ENCODE peak calls at places on chromosomes 16 and 17, in four cellular contexts. One of them, this sample, is unnamed. For H3K4me1, the result is how much of the 10 kb centered on the place peaks cover.

GRCh38 chr17:35433075-35433894 is 985 bp upstream of the SLFN12 start:
- DNase-seq in CD4-positive, CD25-positive, alpha-beta regulatory T cell: peak
- DNase-seq in fibroblast of lung: peak
- DNase-seq in lung: peak
- DNase-seq in this sample: peak

GRCh38 chr17:33520404-33521032 is 227.4 kb upstream of the ASIC2 start:
- DNase-seq in CD4-positive, CD25-positive, alpha-beta regulatory T cell: peak
- DNase-seq in fibroblast of lung: peak
- DNase-seq in lung: no peak
- DNase-seq in this sample: peak

GRCh38 chr17:1498233-1498632 is 5.7 kb upstream of the MYO1C start:
- DNase-seq in CD4-positive, CD25-positive, alpha-beta regulatory T cell: no peak
- DNase-seq in fibroblast of lung: no peak
- DNase-seq in lung: no peak
- DNase-seq in this sample: no peak

GRCh38 chr17:66348605-66349165 is 46.3 kb downstream of the PRKCA start:
- DNase-seq in CD4-positive, CD25-positive, alpha-beta regulatory T cell: no peak
- DNase-seq in fibroblast of lung: peak
- DNase-seq in lung: peak
- DNase-seq in this sample: peak

GRCh38 chr17:75552847-75553552 is 27.5 kb downstream of the LLGL2 start:
- DNase-seq in CD4-positive, CD25-positive, alpha-beta regulatory T cell: no peak
- DNase-seq in fibroblast of lung: no peak
- DNase-seq in lung: no peak
- DNase-seq in this sample: peak

GRCh38 chr17:82948081-82948511 is 108.3 kb upstream of the ZNF750 start:
- DNase-seq in CD4-positive, CD25-positive, alpha-beta regulatory T cell: no peak
- DNase-seq in fibroblast of lung: no peak
- DNase-seq in lung: no peak
- DNase-seq in this sample: no peak

GRCh38 chr16:2987286-2987685 is 7.0 kb upstream of the PKMYT1 start:
- DNase-seq in CD4-positive, CD25-positive, alpha-beta regulatory T cell: no peak
- DNase-seq in fibroblast of lung: no peak
- DNase-seq in lung: no peak
- DNase-seq in this sample: no peak

GRCh38 chr17:79612468-79613194 is 1.8 kb upstream of the RBFOX3 start:
- DNase-seq in CD4-positive, CD25-positive, alpha-beta regulatory T cell: no peak
- DNase-seq in fibroblast of lung: peak
- DNase-seq in lung: no peak
- DNase-seq in this sample: peak

GRCh38 chr17:4837471-4838305 is 4.5 kb downstream of the MINK1 start:
- DNase-seq in CD4-positive, CD25-positive, alpha-beta regulatory T cell: no peak
- DNase-seq in fibroblast of lung: no peak
- DNase-seq in lung: no peak
- DNase-seq in this sample: no peak

GRCh38 chr17:28947639-28948038 is 3.7 kb downstream of the PHF12 start:
- DNase-seq in CD4-positive, CD25-positive, alpha-beta regulatory T cell: no peak
- DNase-seq in fibroblast of lung: no peak
- DNase-seq in lung: no peak
- DNase-seq in this sample: no peak

GRCh38 chr17:7081341-7082062 is 1.5 kb upstream of the CLEC10A start:
- DNase-seq in CD4-positive, CD25-positive, alpha-beta regulatory T cell: peak
- DNase-seq in fibroblast of lung: no peak
- DNase-seq in lung: no peak
- DNase-seq in this sample: no peak

GRCh38 chr17:28712705-28713415 is 1.2 kb upstream of the PROCA1 start:
- DNase-seq in CD4-positive, CD25-positive, alpha-beta regulatory T cell: no peak
- DNase-seq in fibroblast of lung: no peak
- DNase-seq in lung: no peak
- DNase-seq in this sample: no peak

GRCh38 chr16:64280317-64280716 is 841.5 kb downstream of the CDH11 start:
- DNase-seq in CD4-positive, CD25-positive, alpha-beta regulatory T cell: no peak
- DNase-seq in fibroblast of lung: no peak
- DNase-seq in lung: no peak
- DNase-seq in this sample: no peak

GRCh38 chr17:70661342-70662222 is 492.2 kb downstream of the KCNJ2 start:
- DNase-seq in CD4-positive, CD25-positive, alpha-beta regulatory T cell: no peak
- DNase-seq in fibroblast of lung: peak
- DNase-seq in lung: peak
- DNase-seq in this sample: no peak

GRCh38 chr16:81384006-81384405 is 60.6 kb upstream of the CMIP start:
- DNase-seq in CD4-positive, CD25-positive, alpha-beta regulatory T cell: no peak
- DNase-seq in fibroblast of lung: no peak
- DNase-seq in lung: no peak
- DNase-seq in this sample: no peak

GRCh38 chr16:87968541-87968940 is 17.3 kb downstream of the BANP start:
- DNase-seq in CD4-positive, CD25-positive, alpha-beta regulatory T cell: no peak
- DNase-seq in fibroblast of lung: peak
- DNase-seq in lung: no peak
- DNase-seq in this sample: peak

GRCh38 chr16:78591682-78592103 is 492.2 kb downstream of the WWOX start:
- DNase-seq in CD4-positive, CD25-positive, alpha-beta regulatory T cell: no peak
- DNase-seq in fibroblast of lung: no peak
- DNase-seq in lung: no peak
- DNase-seq in this sample: peak

GRCh38 chr17:43644081-43644480 is 17.6 kb downstream of the MEOX1 start:
- DNase-seq in CD4-positive, CD25-positive, alpha-beta regulatory T cell: no peak
- DNase-seq in fibroblast of lung: no peak
- DNase-seq in lung: no peak
- DNase-seq in this sample: peak

GRCh38 chr17:7341842-7342241 is 5.5 kb downstream of the ACAP1 start:
- DNase-seq in CD4-positive, CD25-positive, alpha-beta regulatory T cell: no peak
- DNase-seq in fibroblast of lung: no peak
- DNase-seq in lung: no peak
- DNase-seq in this sample: no peak

GRCh38 chr16:85403693-85404092 is 209.4 kb upstream of the GSE1 start:
- DNase-seq in CD4-positive, CD25-positive, alpha-beta regulatory T cell: no peak
- DNase-seq in fibroblast of lung: no peak
- DNase-seq in lung: no peak
- DNase-seq in this sample: no peak

GRCh38 chr17:80821546-80821945 is 170.1 kb upstream of the CHMP6 start:
- DNase-seq in CD4-positive, CD25-positive, alpha-beta regulatory T cell: no peak
- DNase-seq in fibroblast of lung: no peak
- DNase-seq in lung: no peak
- DNase-seq in this sample: no peak

GRCh38 chr16:75555707-75556512 is at the start of gene TMEM231:
- DNase-seq in CD4-positive, CD25-positive, alpha-beta regulatory T cell: peak
- DNase-seq in fibroblast of lung: peak
- DNase-seq in lung: peak
- DNase-seq in this sample: peak

GRCh38 chr16:85800321-85800669 is 800 bp downstream of the COX4I1 start:
- DNase-seq in CD4-positive, CD25-positive, alpha-beta regulatory T cell: no peak
- DNase-seq in fibroblast of lung: no peak
- DNase-seq in lung: no peak
- DNase-seq in this sample: no peak

GRCh38 chr17:64326420-64327054 is 63.5 kb upstream of the TEX2 start:
- DNase-seq in CD4-positive, CD25-positive, alpha-beta regulatory T cell: no peak
- DNase-seq in fibroblast of lung: peak
- DNase-seq in lung: peak
- DNase-seq in this sample: no peak

GRCh38 chr16:72986011-72986410 is 61.9 kb downstream of the ZFHX3 start:
- DNase-seq in CD4-positive, CD25-positive, alpha-beta regulatory T cell: no peak
- DNase-seq in fibroblast of lung: peak
- DNase-seq in lung: peak
- DNase-seq in this sample: peak

GRCh38 chr16:47728229-47728628 is 267.1 kb downstream of the PHKB start:
- DNase-seq in CD4-positive, CD25-positive, alpha-beta regulatory T cell: no peak
- DNase-seq in fibroblast of lung: no peak
- DNase-seq in lung: no peak
- DNase-seq in this sample: no peak

GRCh38 chr16:75632857-75633256 is 9.8 kb upstream of the ADAT1 start:
- DNase-seq in CD4-positive, CD25-positive, alpha-beta regulatory T cell: no peak
- DNase-seq in fibroblast of lung: no peak
- DNase-seq in lung: no peak
- DNase-seq in this sample: no peak

GRCh38 chr16:3971706-3972105 is 91.2 kb upstream of the CREBBP start:
- DNase-seq in CD4-positive, CD25-positive, alpha-beta regulatory T cell: no peak
- DNase-seq in fibroblast of lung: no peak
- DNase-seq in lung: no peak
- DNase-seq in this sample: peak

GRCh38 chr16:83344014-83344413 is 463.8 kb upstream of the HSBP1 start:
- DNase-seq in CD4-positive, CD25-positive, alpha-beta regulatory T cell: no peak
- DNase-seq in fibroblast of lung: peak
- DNase-seq in lung: no peak
- DNase-seq in this sample: peak

GRCh38 chr17:74778960-74779359 is 2.8 kb upstream of the NAT9 start:
- DNase-seq in CD4-positive, CD25-positive, alpha-beta regulatory T cell: no peak
- DNase-seq in fibroblast of lung: peak
- DNase-seq in lung: no peak
- DNase-seq in this sample: peak

GRCh38 chr16:20401066-20401465 is 3.5 kb downstream of the PDILT start:
- DNase-seq in CD4-positive, CD25-positive, alpha-beta regulatory T cell: no peak
- DNase-seq in fibroblast of lung: no peak
- DNase-seq in lung: no peak
- DNase-seq in this sample: no peak

GRCh38 chr16:75477680-75478473 is 13.4 kb upstream of the TMEM170A start:
- DNase-seq in CD4-positive, CD25-positive, alpha-beta regulatory T cell: no peak
- DNase-seq in fibroblast of lung: no peak
- DNase-seq in lung: no peak
- DNase-seq in this sample: no peak

GRCh38 chr16:5108505-5109158 is 11.0 kb upstream of the EEF2KMT start:
- DNase-seq in CD4-positive, CD25-positive, alpha-beta regulatory T cell: no peak
- DNase-seq in fibroblast of lung: no peak
- DNase-seq in lung: no peak
- DNase-seq in this sample: no peak

GRCh38 chr16:72371307-72372081 is 199.5 kb upstream of the PMFBP1 start:
- DNase-seq in CD4-positive, CD25-positive, alpha-beta regulatory T cell: no peak
- DNase-seq in fibroblast of lung: peak
- DNase-seq in lung: no peak
- DNase-seq in this sample: peak

GRCh38 chr16:17364319-17365210 is 106.2 kb downstream of the XYLT1 start:
- DNase-seq in CD4-positive, CD25-positive, alpha-beta regulatory T cell: peak
- DNase-seq in fibroblast of lung: peak
- DNase-seq in lung: no peak
- DNase-seq in this sample: no peak

GRCh38 chr16:8955828-8956227 is 7.9 kb downstream of the USP7 start:
- DNase-seq in CD4-positive, CD25-positive, alpha-beta regulatory T cell: no peak
- DNase-seq in fibroblast of lung: no peak
- DNase-seq in lung: no peak
- DNase-seq in this sample: no peak

GRCh38 chr17:82888583-82889495 is 49.0 kb upstream of the ZNF750 start:
- DNase-seq in CD4-positive, CD25-positive, alpha-beta regulatory T cell: no peak
- DNase-seq in fibroblast of lung: no peak
- DNase-seq in lung: peak
- DNase-seq in this sample: no peak

GRCh38 chr17:48546924-48547838 is 2.3 kb upstream of the HOXB2 start:
- DNase-seq in CD4-positive, CD25-positive, alpha-beta regulatory T cell: no peak
- DNase-seq in fibroblast of lung: peak
- DNase-seq in lung: no peak
- DNase-seq in this sample: no peak

GRCh38 chr16:66752379-66752778 is 970 bp upstream of the DYNC1LI2 start:
- DNase-seq in CD4-positive, CD25-positive, alpha-beta regulatory T cell: no peak
- DNase-seq in fibroblast of lung: no peak
- DNase-seq in lung: peak
- DNase-seq in this sample: no peak
- H3K4me3 ChIP-seq in CD4-positive, CD25-positive, alpha-beta regulatory T cell: no peak
- H3K4me3 ChIP-seq in fibroblast of lung: no peak
- H3K4me3 ChIP-seq in lung: no peak
- H3K4me3 ChIP-seq in this sample: no peak

GRCh38 chr17:47281246-47281645 is 27.6 kb downstream of the ITGB3 start:
- DNase-seq in CD4-positive, CD25-positive, alpha-beta regulatory T cell: no peak
- DNase-seq in fibroblast of lung: no peak
- DNase-seq in lung: no peak
- DNase-seq in this sample: no peak
- H3K4me1 ChIP-seq in CD4-positive, CD25-positive, alpha-beta regulatory T cell: under half
- H3K4me1 ChIP-seq in fibroblast of lung: under half
- H3K4me1 ChIP-seq in lung: under half
- H3K4me1 ChIP-seq in this sample: under half

GRCh38 chr17:11535231-11535630 is 63.0 kb upstream of the DNAH9 start:
- DNase-seq in CD4-positive, CD25-positive, alpha-beta regulatory T cell: no peak
- DNase-seq in fibroblast of lung: no peak
- DNase-seq in lung: no peak
- DNase-seq in this sample: no peak
- H3K4me3 ChIP-seq in CD4-positive, CD25-positive, alpha-beta regulatory T cell: no peak
- H3K4me3 ChIP-seq in fibroblast of lung: no peak
- H3K4me3 ChIP-seq in lung: no peak
- H3K4me3 ChIP-seq in this sample: no peak

GRCh38 chr17:78381601-78382168 is 3.2 kb downstream of the PGS1 start:
- DNase-seq in CD4-positive, CD25-positive, alpha-beta regulatory T cell: peak
- DNase-seq in fibroblast of lung: no peak
- DNase-seq in lung: no peak
- DNase-seq in this sample: no peak

GRCh38 chr17:78379134-78379497 is 667 bp downstream of the PGS1 start:
- DNase-seq in CD4-positive, CD25-positive, alpha-beta regulatory T cell: no peak
- DNase-seq in fibroblast of lung: peak
- DNase-seq in lung: peak
- DNase-seq in this sample: no peak

GRCh38 chr17:78377858-78378224 is 608 bp upstream of the PGS1 start:
- DNase-seq in CD4-positive, CD25-positive, alpha-beta regulatory T cell: no peak
- DNase-seq in fibroblast of lung: no peak
- DNase-seq in lung: no peak
- DNase-seq in this sample: no peak

GRCh38 chr17:78378225-78379133 is at the start of gene PGS1:
- DNase-seq in CD4-positive, CD25-positive, alpha-beta regulatory T cell: peak
- DNase-seq in fibroblast of lung: peak
- DNase-seq in lung: peak
- DNase-seq in this sample: peak

DNA sequence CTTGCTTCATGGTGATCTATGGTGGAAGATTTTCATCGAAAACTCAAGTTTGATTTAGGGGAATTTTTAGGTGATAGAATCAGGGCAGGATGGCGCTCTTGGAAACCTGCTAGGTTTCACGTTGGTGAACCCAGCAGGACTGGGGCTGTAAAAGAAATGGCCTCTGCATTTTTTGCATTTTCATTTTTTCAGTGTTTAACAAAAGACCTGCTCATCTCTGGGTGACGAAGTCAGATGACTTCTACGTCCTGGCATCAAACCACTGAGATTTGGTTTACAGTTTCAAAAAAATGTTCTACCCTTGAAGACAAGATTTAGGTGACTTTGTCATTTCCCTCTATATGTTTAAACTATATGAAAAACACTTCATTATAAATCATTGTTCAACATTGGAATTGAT is 1.9 kb downstream of the PGS1 start:
- DNase-seq in CD4-positive, CD25-positive, alpha-beta regulatory T cell: peak
- DNase-seq in fibroblast of lung: no peak
- DNase-seq in lung: no peak
- DNase-seq in this sample: no peak
- H3K4me1 ChIP-seq in CD4-positive, CD25-positive, alpha-beta regulatory T cell: half or more
- H3K4me1 ChIP-seq in fibroblast of lung: under half
- H3K4me1 ChIP-seq in lung: under half
- H3K4me1 ChIP-seq in this sample: under half

GRCh38 chr17:73305845-73306836 is 5.7 kb downstream of the CDC42EP4 start:
- DNase-seq in CD4-positive, CD25-positive, alpha-beta regulatory T cell: no peak
- DNase-seq in fibroblast of lung: no peak
- DNase-seq in lung: no peak
- DNase-seq in this sample: no peak
- H3K4me3 ChIP-seq in CD4-positive, CD25-positive, alpha-beta regulatory T cell: no peak
- H3K4me3 ChIP-seq in fibroblast of lung: peak
- H3K4me3 ChIP-seq in lung: no peak
- H3K4me3 ChIP-seq in this sample: no peak

GRCh38 chr17:57166803-57167202 is 81.8 kb downstream of the AKAP1 start:
- DNase-seq in CD4-positive, CD25-positive, alpha-beta regulatory T cell: no peak
- DNase-seq in fibroblast of lung: no peak
- DNase-seq in lung: no peak
- DNase-seq in this sample: no peak
- H3K4me1 ChIP-seq in CD4-positive, CD25-positive, alpha-beta regulatory T cell: under half
- H3K4me1 ChIP-seq in fibroblast of lung: under half
- H3K4me1 ChIP-seq in lung: under half
- H3K4me1 ChIP-seq in this sample: under half

This sample was measured in cardiac muscle cell.